ENCODE peak calls at places on chromosomes 2 and 18, in four cellular contexts. E is HepG2, Z is A549, A is K562. O is an unnamed sample.

GRCh38 chr2:73762571-73762970 is 17.3 kb downstream of the DUSP11 start:
- DNase-seq in E (no peak), Z (no peak), A (no peak), O (no peak)

GRCh38 chr2:58644992-58645391 is 403.9 kb upstream of the FANCL start:
- DNase-seq in E (no peak), Z (no peak), A (no peak), O (no peak)

GRCh38 chr18:39841133-39842041 is 2113.6 kb upstream of the PIK3C3 start:
- DNase-seq in E (peak; percentile 60), Z (peak; percentile 62), A (no peak), O (peak; percentile 73)

GRCh38 chr2:26238301-26238958 is 6.0 kb downstream of the HADHA start:
- DNase-seq in E (peak; percentile 76), Z (no peak), A (no peak), O (no peak)

GRCh38 chr18:23884712-23885375 is 129.7 kb upstream of the TTC39C start:
- DNase-seq in E (peak; percentile 12), Z (no peak), A (no peak), O (no peak)

GRCh38 chr2:112644155-112644932 is 1.4 kb upstream of the SLC20A1 start:
- DNase-seq in E (peak; percentile 92), Z (peak; percentile 53), A (no peak), O (no peak)

GRCh38 chr2:230503798-230504197 is 87.8 kb downstream of the SP100 start:
- DNase-seq in E (no peak), Z (no peak), A (no peak), O (no peak)

GRCh38 chr2:191627518-191627917 is 50.4 kb upstream of the NABP1 start:
- DNase-seq in E (no peak), Z (no peak), A (no peak), O (no peak)

GRCh38 chr2:186599186-186599778 is 9.4 kb downstream of the ITGAV start:
- DNase-seq in E (no peak), Z (peak; percentile 24), A (no peak), O (no peak)

GRCh38 chr2:215529271-215529670 is 93.4 kb upstream of the FN1 start:
- DNase-seq in E (peak; percentile 89), Z (peak; percentile 54), A (no peak), O (no peak)

GRCh38 chr2:17877811-17878221 is 651 bp upstream of the KCNS3 start:
- DNase-seq in E (no peak), Z (no peak), A (no peak), O (peak; percentile 58)

GRCh38 chr2:159129807-159130206 is 156.7 kb downstream of the WDSUB1 start:
- DNase-seq in E (no peak), Z (no peak), A (no peak), O (no peak)

GRCh38 chr2:54384301-54385035 is 71.7 kb upstream of the SPTBN1 start:
- DNase-seq in E (peak; percentile 53), Z (no peak), A (no peak), O (no peak)

GRCh38 chr2:197008229-197008628 is 81.7 kb upstream of the PGAP1 start:
- DNase-seq in E (no peak), Z (peak; percentile 12), A (no peak), O (no peak)

GRCh38 chr2:188193230-188193629 is 98.4 kb upstream of the GULP1 start:
- DNase-seq in E (no peak), Z (no peak), A (no peak), O (no peak)

GRCh38 chr2:41854227-41854626 is 193.6 kb upstream of the PKDCC start:
- DNase-seq in E (no peak), Z (peak; percentile 46), A (no peak), O (no peak)

GRCh38 chr2:54722641-54723299 is 692 bp upstream of the EML6 start:
- DNase-seq in E (no peak), Z (peak; percentile 10), A (no peak), O (no peak)

GRCh38 chr18:12283256-12283655 is 24.8 kb upstream of the TUBB6 start:
- DNase-seq in E (peak; percentile 29), Z (peak; percentile 27), A (peak; percentile 56), O (peak; percentile 65)

GRCh38 chr18:25125670-25126069 is 226.3 kb downstream of the ZNF521 start:
- DNase-seq in E (no peak), Z (no peak), A (no peak), O (no peak)

GRCh38 chr2:169670215-169670651 is 24.0 kb downstream of the CFAP210 start:
- DNase-seq in E (peak; percentile 38), Z (no peak), A (peak; percentile 66), O (no peak)

GRCh38 chr2:29459445-29460179 is 344.4 kb downstream of the CLIP4 start:
- DNase-seq in E (no peak), Z (no peak), A (no peak), O (no peak)

GRCh38 chr2:172999641-173000387 is 75.8 kb upstream of the MAP3K20 start:
- DNase-seq in E (no peak), Z (no peak), A (no peak), O (no peak)

GRCh38 chr2:27085670-27086089 is 892 bp upstream of the KHK start:
- DNase-seq in E (no peak), Z (peak; percentile 85), A (peak; percentile 56), O (no peak)

GRCh38 chr18:49628993-49629795 is 67.3 kb downstream of the LIPG start:
- DNase-seq in E (peak; percentile 28), Z (no peak), A (no peak), O (no peak)

GRCh38 chr18:53752968-53753367 is 471.5 kb downstream of the MBD2 start:
- DNase-seq in E (no peak), Z (no peak), A (no peak), O (no peak)

GRCh38 chr2:8643996-8644356 is 37.9 kb upstream of the ID2 start:
- DNase-seq in E (no peak), Z (no peak), A (no peak), O (no peak)

GRCh38 chr2:43486604-43487003 is 109.2 kb downstream of the THADA start:
- DNase-seq in E (no peak), Z (no peak), A (no peak), O (no peak)

GRCh38 chr2:120250640-120251039 is 2.0 kb upstream of the RALB start:
- DNase-seq in E (no peak), Z (no peak), A (no peak), O (no peak)

GRCh38 chr2:227788556-227788955 is 25.1 kb upstream of the CCL20 start:
- DNase-seq in E (no peak), Z (no peak), A (no peak), O (no peak)

GRCh38 chr2:150484461-150484931 is 3.0 kb downstream of the RND3 start:
- DNase-seq in E (no peak), Z (no peak), A (no peak), O (no peak)

GRCh38 chr2:238433941-238434845 is 7.5 kb downstream of the ASB1 start:
- DNase-seq in E (no peak), Z (no peak), A (no peak), O (no peak)
- TF ChIP-seq JUN in E (no peak), Z (no peak), A (no peak), O (no peak)

GRCh38 chr18:59055345-59056032 is 84.2 kb upstream of the SEC11C start:
- DNase-seq in E (no peak), Z (peak; percentile 38), A (no peak), O (no peak)
- TF ChIP-seq CEBPB in E (no peak), Z (no peak), A (no peak), O (no peak)

GRCh38 chr2:69785358-69785757 is 43.4 kb downstream of the ANXA4 start:
- DNase-seq in E (no peak), Z (no peak), A (no peak), O (no peak)
- TF ChIP-seq CTCF in E (no peak), Z (no peak), A (no peak), O (no peak)

GRCh38 chr18:61817086-61817485 is 75.7 kb downstream of the RNF152 start:
- DNase-seq in E (no peak), Z (no peak), A (no peak), O (no peak)
- TF ChIP-seq JUN in E (no peak), Z (no peak), A (no peak), O (no peak)

DNA sequence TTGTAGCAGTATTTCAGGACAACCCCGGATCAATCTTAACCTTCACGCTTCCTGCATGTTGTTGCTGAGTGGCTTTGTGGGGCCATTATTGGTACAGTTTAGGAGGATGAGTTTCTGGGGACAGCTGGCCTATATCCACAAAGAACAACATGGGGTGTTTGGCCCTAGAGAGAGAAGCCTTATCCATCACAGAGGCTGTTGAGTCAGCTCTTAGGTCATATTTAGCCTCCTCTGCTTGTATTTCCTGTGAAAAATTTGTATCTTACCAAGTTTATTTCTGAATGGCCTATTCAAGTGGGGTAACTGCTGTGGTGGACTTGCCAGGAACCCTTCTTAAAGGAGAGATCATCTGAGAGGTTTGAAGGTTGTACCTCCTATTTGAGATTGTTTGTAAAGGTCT is 77.6 kb downstream of the MAP4K4 start:
- DNase-seq in E (no peak), Z (no peak), A (no peak), O (no peak)
- TF ChIP-seq CEBPB in E (no peak), Z (no peak), A (no peak), O (no peak)

GRCh38 chr2:82342351-82342750 is 2037.8 kb upstream of the LRRTM1 start:
- DNase-seq in E (no peak), Z (no peak), A (no peak), O (no peak)

GRCh38 chr2:82345910-82346309 is 2041.4 kb upstream of the LRRTM1 start:
- DNase-seq in E (no peak), Z (no peak), A (no peak), O (no peak)

GRCh38 chr2:82339805-82340204 is 2035.3 kb upstream of the LRRTM1 start:
- DNase-seq in E (no peak), Z (no peak), A (no peak), O (no peak)

GRCh38 chr2:82340578-82341053 is 2036.1 kb upstream of the LRRTM1 start:
- DNase-seq in E (no peak), Z (no peak), A (no peak), O (no peak)

DNA sequence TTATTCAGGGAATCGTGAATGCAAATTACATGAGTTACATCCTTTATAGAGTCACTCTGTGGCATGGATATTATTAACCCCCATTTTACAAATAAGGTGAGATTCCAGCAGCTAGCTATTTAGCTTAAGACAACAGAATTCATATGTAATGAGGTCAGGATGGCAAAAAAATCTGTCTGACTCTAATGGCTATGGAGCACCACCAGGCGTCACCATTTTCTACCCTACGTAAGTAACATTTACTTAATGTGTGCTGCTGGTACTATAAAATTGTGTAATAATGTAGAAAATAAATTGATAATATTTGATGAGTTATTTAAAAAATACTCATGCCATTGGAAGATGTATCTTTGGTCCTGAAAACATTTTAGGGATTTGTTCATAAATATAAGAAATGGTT is 2040.1 kb upstream of the LRRTM1 start:
- DNase-seq in E (peak; percentile 21), Z (peak; percentile 18), A (no peak), O (no peak)
- TF ChIP-seq CTCF in E (peak; percentile 8), Z (no peak), A (no peak), O (no peak)

O was measured in H1.